ENCODE peak calls at places on chromosomes 7 and 10, in four cellular contexts. U, Z, N and O are unnamed samples.
A peak's percentile ranks its signal among the peaks of the same experiment; 100 is the strongest.

GRCh38 chr7:131219277-131220041 is 108.2 kb upstream of the MKLN1 start:
- DNase-seq in U (no peak), Z (no peak), N (peak; percentile 37), O (no peak)

GRCh38 chr10:22810643-22811254 is 96.4 kb upstream of the PIP4K2A start:
- DNase-seq in U (no peak), Z (no peak), N (no peak), O (peak; percentile 64)

GRCh38 chr10:113442340-113442739 is 110.5 kb upstream of the HABP2 start:
- DNase-seq in U (no peak), Z (no peak), N (no peak), O (no peak)

GRCh38 chr10:72925951-72926465 is 28.6 kb downstream of the PLA2G12B start:
- DNase-seq in U (no peak), Z (no peak), N (peak; percentile 10), O (no peak)

GRCh38 chr7:134886353-134887057 is 99.8 kb upstream of the AGBL3 start:
- DNase-seq in U (no peak), Z (no peak), N (peak; percentile 21), O (no peak)

GRCh38 chr7:42107484-42107883 is 129.5 kb downstream of the GLI3 start:
- DNase-seq in U (no peak), Z (no peak), N (no peak), O (no peak)

GRCh38 chr7:73880755-73881328 is 19.9 kb downstream of the TMEM270 start:
- DNase-seq in U (no peak), Z (no peak), N (no peak), O (no peak)

GRCh38 chr10:44022203-44022602 is 362.7 kb downstream of the CXCL12 start:
- DNase-seq in U (no peak), Z (no peak), N (no peak), O (no peak)

GRCh38 chr7:143494622-143495021 is 16.9 kb downstream of the TAS2R41 start:
- DNase-seq in U (no peak), Z (no peak), N (no peak), O (no peak)

GRCh38 chr7:126790763-126791162 is 462.0 kb downstream of the GRM8 start:
- DNase-seq in U (no peak), Z (no peak), N (no peak), O (no peak)

GRCh38 chr7:147833981-147834380 is 756.6 kb upstream of the C7orf33 start:
- DNase-seq in U (no peak), Z (no peak), N (no peak), O (no peak)

GRCh38 chr10:112376578-112376855 is 2.6 kb downstream of the ACSL5 start:
- DNase-seq in U (no peak), Z (no peak), N (no peak), O (no peak)

GRCh38 chr7:116630357-116630756 is 41.6 kb upstream of the MET start:
- DNase-seq in U (no peak), Z (no peak), N (no peak), O (no peak)

GRCh38 chr10:103736763-103737162 is 118.6 kb downstream of the SH3PXD2A start:
- DNase-seq in U (peak; percentile 18), Z (peak; percentile 77), N (peak; percentile 34), O (peak; percentile 81)

GRCh38 chr10:74383617-74384016 is 232.6 kb downstream of the ADK start:
- DNase-seq in U (no peak), Z (no peak), N (no peak), O (no peak)

GRCh38 chr7:105648561-105649401 is 67.5 kb upstream of the EFCAB10 start:
- DNase-seq in U (peak; percentile 40), Z (peak; percentile 41), N (peak; percentile 65), O (no peak)

GRCh38 chr7:111224354-111225231 is 133.7 kb downstream of the LRRN3 start:
- DNase-seq in U (no peak), Z (no peak), N (no peak), O (no peak)

GRCh38 chr7:16787141-16787540 is 17.7 kb downstream of the AGR2 start:
- DNase-seq in U (no peak), Z (no peak), N (no peak), O (no peak)

GRCh38 chr7:149753370-149754233 is 19.8 kb downstream of the ZNF467 start:
- DNase-seq in U (peak; percentile 80), Z (peak; percentile 36), N (peak; percentile 35), O (no peak)

GRCh38 chr7:139620676-139621344 is 97.3 kb downstream of the CLEC2L start:
- DNase-seq in U (peak; percentile 75), Z (peak; percentile 26), N (peak; percentile 28), O (no peak)

GRCh38 chr7:132709971-132710567 is 133.8 kb upstream of the PLXNA4 start:
- DNase-seq in U (peak; percentile 47), Z (peak; percentile 24), N (peak; percentile 10), O (peak; percentile 63)

GRCh38 chr10:95976295-95977229 is 66.8 kb upstream of the CCNJ start:
- DNase-seq in U (no peak), Z (no peak), N (peak; percentile 36), O (no peak)

GRCh38 chr7:43604251-43604650 is 21.3 kb downstream of the STK17A start:
- DNase-seq in U (no peak), Z (no peak), N (no peak), O (no peak)

GRCh38 chr10:16445770-16446469 is 9.1 kb downstream of the PTER start:
- DNase-seq in U (no peak), Z (no peak), N (no peak), O (no peak)

GRCh38 chr7:29265208-29265923 is 70.8 kb downstream of the CHN2 start:
- DNase-seq in U (no peak), Z (no peak), N (no peak), O (peak; percentile 40)

GRCh38 chr10:50286517-50286916 is 35.2 kb upstream of the ASAH2 start:
- DNase-seq in U (no peak), Z (no peak), N (no peak), O (no peak)

GRCh38 chr10:75417522-75417927 is 13.9 kb upstream of the LRMDA start:
- DNase-seq in U (no peak), Z (no peak), N (no peak), O (peak; percentile 61)

GRCh38 chr7:2248984-2249694 is 7.1 kb downstream of the NUDT1 start:
- DNase-seq in U (peak; percentile 56), Z (no peak), N (no peak), O (no peak)

GRCh38 chr7:99860281-99861127 is 16.3 kb downstream of the OR2AE1 start:
- DNase-seq in U (no peak), Z (no peak), N (peak; percentile 97), O (no peak)

GRCh38 chr7:28903779-28904538 is 54.2 kb downstream of the TRIL start:
- DNase-seq in U (no peak), Z (no peak), N (no peak), O (no peak)

GRCh38 chr10:88851706-88852105 is at the start of gene ANKRD22:
- DNase-seq in U (no peak), Z (peak; percentile 84), N (no peak), O (no peak)

GRCh38 chr10:86730227-86730626 is 26.2 kb upstream of the BMPR1A start:
- DNase-seq in U (no peak), Z (no peak), N (peak; percentile 47), O (no peak)

GRCh38 chr10:24209946-24210491 is 1.1 kb downstream of the KIAA1217 start:
- DNase-seq in U (no peak), Z (no peak), N (peak; percentile 38), O (no peak)

GRCh38 chr7:26686448-26686981 is 177.9 kb downstream of the SKAP2 start:
- DNase-seq in U (peak; percentile 43), Z (peak; percentile 21), N (peak; percentile 68), O (no peak)

GRCh38 chr10:77357611-77358010 is 280.0 kb downstream of the KCNMA1 start:
- DNase-seq in U (no peak), Z (no peak), N (no peak), O (no peak)

GRCh38 chr7:14195896-14196295 is 206.4 kb upstream of the ETV1 start:
- DNase-seq in U (no peak), Z (no peak), N (no peak), O (no peak)

DNA sequence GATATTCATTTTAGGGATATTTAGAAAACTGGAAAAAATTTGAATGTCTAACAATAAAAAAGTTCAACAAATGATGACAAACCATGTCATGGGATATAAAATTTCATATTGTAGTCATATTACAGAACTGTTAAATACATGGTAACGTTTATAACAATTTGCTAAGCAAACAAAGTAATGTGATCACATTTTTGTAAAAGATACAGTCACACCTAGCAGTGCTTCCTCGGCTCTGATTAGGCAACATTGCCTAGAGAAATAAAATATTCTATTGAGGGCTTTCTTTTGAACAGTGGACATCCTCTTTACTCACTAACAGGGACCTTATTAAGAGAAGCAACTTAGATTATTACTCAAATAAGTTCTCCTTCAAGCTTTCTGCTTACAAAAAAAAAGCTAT is 605.5 kb downstream of the GATA3 start:
- DNase-seq in U (no peak), Z (no peak), N (no peak), O (no peak)
- TF ChIP-seq RAD21 in U (no peak), Z (no peak), N (no peak), O (no peak)

GRCh38 chr10:132189810-132190422 is 3.2 kb downstream of the DPYSL4 start:
- DNase-seq in U (no peak), Z (no peak), N (no peak), O (no peak)

GRCh38 chr10:132186488-132187413 is at the start of gene DPYSL4:
- DNase-seq in U (peak; percentile 5), Z (no peak), N (no peak), O (no peak)

GRCh38 chr10:132187421-132188138 is 832 bp downstream of the DPYSL4 start:
- DNase-seq in U (no peak), Z (no peak), N (no peak), O (no peak)

GRCh38 chr10:132189016-132189415 is 2.3 kb downstream of the DPYSL4 start:
- DNase-seq in U (no peak), Z (no peak), N (no peak), O (no peak)

GRCh38 chr10:132188331-132188730 is 1.6 kb downstream of the DPYSL4 start:
- DNase-seq in U (no peak), Z (no peak), N (no peak), O (no peak)
- TF ChIP-seq POLR2AphosphoS5 in U (no peak), Z (no peak), N (no peak), O (no peak)

GRCh38 chr10:3701490-3701889 is 83.5 kb downstream of the KLF6 start:
- DNase-seq in U (no peak), Z (no peak), N (no peak), O (no peak)
- TF ChIP-seq RAD21 in U (no peak), Z (no peak), N (no peak), O (no peak)

GRCh38 chr10:68900427-68901105 is 549 bp upstream of the DDX50 start:
- DNase-seq in U (no peak), Z (no peak), N (no peak), O (no peak)
- TF ChIP-seq POLR2AphosphoS5 in U (peak; percentile 67), Z (no peak), N (peak; percentile 78), O (peak; percentile 84)

GRCh38 chr10:28087675-28088351 is 88.9 kb upstream of the ODAD2 start:
- DNase-seq in U (no peak), Z (no peak), N (no peak), O (no peak)
- TF ChIP-seq RAD21 in U (no peak), Z (no peak), N (no peak), O (no peak)

GRCh38 chr10:17665742-17666141 is 21.8 kb downstream of the STAM start:
- DNase-seq in U (no peak), Z (no peak), N (peak; percentile 20), O (no peak)
- TF ChIP-seq POLR2AphosphoS5 in U (no peak), Z (no peak), N (no peak), O (no peak)

GRCh38 chr7:8314566-8314965 is 52.6 kb upstream of the ICA1 start:
- DNase-seq in U (no peak), Z (no peak), N (no peak), O (no peak)
- TF ChIP-seq RAD21 in U (no peak), Z (no peak), N (no peak), O (no peak)